ENCODE peak calls at places on chromosomes 6 and 20, in eight cellular contexts. Z is mesothelial cell of epicardium, C is Daoy, X is breast epithelium, A is adrenal gland, H is globus pallidus, J is NCI-H2029 treated with DMSO at 0.1 percent for 48 hours, B is HL-60. O is an unnamed sample.

GRCh38 chr6:164927288-164928040 is 381.9 kb downstream of the C6orf118 start:
- DNase-seq in Z (peak), C (peak), X (peak), A (peak), H (peak), J (peak), B (peak), O (peak)

GRCh38 chr6:105302617-105303128 is 100.2 kb downstream of the PREP start:
- DNase-seq in Z (no peak), C (no peak), X (no peak), A (no peak), H (peak), J (peak), B (no peak), O (no peak)

GRCh38 chr6:134416501-134417154 is 98.7 kb upstream of the SGK1 start:
- DNase-seq in Z (no peak), C (no peak), X (no peak), A (no peak), H (no peak), J (no peak), B (peak), O (no peak)

GRCh38 chr6:91366781-91367180 is 779.9 kb upstream of the MAP3K7 start:
- DNase-seq in Z (no peak), C (no peak), X (no peak), A (no peak), H (no peak), J (no peak), B (no peak), O (no peak)

GRCh38 chr20:44176833-44177533 is 10.0 kb downstream of the JPH2 start:
- DNase-seq in Z (no peak), C (no peak), X (no peak), A (no peak), H (no peak), J (no peak), B (no peak), O (no peak)

GRCh38 chr6:52407467-52407866 is 12.7 kb upstream of the EFHC1 start:
- DNase-seq in Z (no peak), C (peak), X (no peak), A (peak), H (no peak), J (peak), B (peak), O (peak)

GRCh38 chr20:56181593-56181992 is 66.9 kb upstream of the MC3R start:
- DNase-seq in Z (no peak), C (no peak), X (no peak), A (no peak), H (no peak), J (no peak), B (no peak), O (no peak)

GRCh38 chr6:21053612-21054011 is 519.4 kb downstream of the CDKAL1 start:
- DNase-seq in Z (no peak), C (no peak), X (no peak), A (no peak), H (no peak), J (no peak), B (no peak), O (no peak)

GRCh38 chr20:53683506-53683905 is 89.9 kb upstream of the ZNF217 start:
- DNase-seq in Z (no peak), C (no peak), X (no peak), A (no peak), H (no peak), J (no peak), B (no peak), O (no peak)

GRCh38 chr6:47134476-47135189 is 92.5 kb upstream of the ADGRF1 start:
- DNase-seq in Z (no peak), C (peak), X (no peak), A (no peak), H (no peak), J (peak), B (peak), O (peak)

GRCh38 chr6:29631209-29631810 is 1.7 kb downstream of the GABBR1 start:
- DNase-seq in Z (no peak), C (no peak), X (no peak), A (no peak), H (no peak), J (no peak), B (no peak), O (no peak)

GRCh38 chr6:146590492-146590891 is 8.3 kb upstream of the ADGB start:
- DNase-seq in Z (no peak), C (no peak), X (no peak), A (no peak), H (no peak), J (no peak), B (no peak), O (no peak)

GRCh38 chr6:130409394-130410095 is 43.7 kb downstream of the TMEM200A start:
- DNase-seq in Z (no peak), C (no peak), X (no peak), A (no peak), H (no peak), J (no peak), B (no peak), O (no peak)